ENCODE peak calls at places on chromosomes 3 and 15, in six cellular contexts. I, G, Z, T, Y and X are unnamed samples.

GRCh38 chr3:171446801-171447578 is 13.2 kb downstream of the TNIK start:
- DNase-seq in I (no peak), G (no peak), Z (no peak), T (no peak), Y (no peak), X (no peak)

GRCh38 chr3:27590437-27591320 is 106.5 kb upstream of the SLC4A7 start:
- DNase-seq in I (no peak), G (no peak), Z (no peak), T (no peak), Y (no peak), X (no peak)

GRCh38 chr3:149618151-149619123 is 39.4 kb downstream of the WWTR1 start:
- DNase-seq in I (no peak), G (peak; percentile 36), Z (no peak), T (no peak), Y (no peak), X (peak; percentile 87)

GRCh38 chr15:47750030-47750739 is 32.9 kb downstream of the SEMA6D start:
- DNase-seq in I (no peak), G (no peak), Z (no peak), T (peak; percentile 67), Y (no peak), X (no peak)

GRCh38 chr3:141860766-141861513 is 15.5 kb upstream of the ATP1B3 start:
- DNase-seq in I (no peak), G (no peak), Z (no peak), T (no peak), Y (no peak), X (no peak)

GRCh38 chr3:39156421-39156820 is 3.0 kb upstream of the CSRNP1 start:
- DNase-seq in I (no peak), G (no peak), Z (no peak), T (no peak), Y (no peak), X (no peak)

GRCh38 chr15:78321786-78322185 is 18.4 kb upstream of the CRABP1 start:
- DNase-seq in I (no peak), G (no peak), Z (no peak), T (no peak), Y (no peak), X (no peak)

GRCh38 chr3:58422756-58423324 is 10.8 kb downstream of the PDHB start:
- DNase-seq in I (no peak), G (no peak), Z (no peak), T (no peak), Y (peak; percentile 40), X (no peak)

GRCh38 chr15:60760646-60761504 is 281.9 kb upstream of the ICE2 start:
- DNase-seq in I (no peak), G (no peak), Z (peak; percentile 25), T (no peak), Y (no peak), X (no peak)

GRCh38 chr15:99719096-99719541 is 14.1 kb downstream of the LYSMD4 start:
- DNase-seq in I (no peak), G (no peak), Z (no peak), T (no peak), Y (no peak), X (no peak)

GRCh38 chr15:74141591-74141990 is 11.2 kb downstream of the ISLR2 start:
- DNase-seq in I (no peak), G (no peak), Z (no peak), T (no peak), Y (no peak), X (no peak)

DNA sequence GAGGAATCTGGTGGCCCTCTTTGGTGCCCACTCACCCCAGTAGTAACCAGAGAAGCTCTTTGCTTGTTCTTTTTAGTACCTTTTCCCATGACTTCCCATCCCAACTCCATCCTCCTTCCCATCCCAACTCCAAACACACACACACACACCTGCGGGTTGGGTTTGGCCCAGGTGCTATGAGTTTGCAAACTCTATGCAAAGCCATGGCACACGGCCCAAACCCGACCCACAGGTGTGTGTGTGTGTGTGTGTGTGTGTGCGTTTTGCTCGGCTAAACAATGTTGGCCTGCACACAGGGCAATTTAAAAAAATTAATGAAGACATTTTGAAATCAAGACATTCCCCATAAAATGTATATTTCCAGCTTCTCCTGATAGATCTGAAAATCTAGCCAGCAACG is 103.7 kb upstream of the TLE3 start:
- DNase-seq in I (no peak), G (no peak), Z (no peak), T (no peak), Y (no peak), X (no peak)
- H3K4me1 ChIP-seq in I (peaks cover 2% of the 10 kb centered on the region), G (peaks cover 6% of the 10 kb centered on the region), Z (no peaks in the 10 kb centered on the region), T (peaks cover 10% of the 10 kb centered on the region), Y (peaks cover 25% of the 10 kb centered on the region), X (no peaks in the 10 kb centered on the region)

DNA sequence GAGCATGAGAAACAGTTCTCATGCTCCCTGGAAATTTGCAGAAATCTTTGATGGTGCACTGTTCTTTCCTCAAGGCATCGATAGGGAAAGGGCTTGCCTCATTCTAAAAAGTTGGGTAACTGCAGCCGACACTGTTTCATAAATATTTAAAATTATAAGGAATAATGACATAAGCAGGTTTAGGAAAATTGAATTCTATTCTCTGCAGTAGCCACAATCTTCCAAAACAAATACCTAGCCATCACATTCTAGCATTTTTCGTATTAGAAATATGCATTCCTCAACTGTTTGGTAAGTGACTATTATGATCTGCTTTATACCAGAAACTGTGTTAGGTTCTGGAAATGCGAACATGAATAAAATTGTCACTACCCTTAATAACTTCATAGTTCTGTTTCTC is 499.5 kb upstream of the KCNMB2 start:
- DNase-seq in I (no peak), G (no peak), Z (no peak), T (no peak), Y (no peak), X (no peak)
- H3K4me1 ChIP-seq in I (no peaks in the 10 kb centered on the region), G (peaks cover 10% of the 10 kb centered on the region), Z (no peaks in the 10 kb centered on the region), T (no peaks in the 10 kb centered on the region), Y (no peaks in the 10 kb centered on the region), X (no peaks in the 10 kb centered on the region)

GRCh38 chr3:123449092-123449985 is 449 bp upstream of the ADCY5 start:
- DNase-seq in I (peak; percentile 50), G (no peak), Z (peak; percentile 27), T (no peak), Y (no peak), X (peak; percentile 78)

GRCh38 chr3:123448503-123449091 is at the start of gene ADCY5:
- DNase-seq in I (peak; percentile 35), G (no peak), Z (no peak), T (no peak), Y (no peak), X (peak; percentile 74)

GRCh38 chr3:123449986-123450474 is 1.1 kb upstream of the ADCY5 start:
- DNase-seq in I (peak; percentile 52), G (no peak), Z (no peak), T (no peak), Y (no peak), X (no peak)

GRCh38 chr3:123453675-123454074 is 4.8 kb upstream of the ADCY5 start:
- DNase-seq in I (no peak), G (no peak), Z (no peak), T (no peak), Y (no peak), X (no peak)

DNA sequence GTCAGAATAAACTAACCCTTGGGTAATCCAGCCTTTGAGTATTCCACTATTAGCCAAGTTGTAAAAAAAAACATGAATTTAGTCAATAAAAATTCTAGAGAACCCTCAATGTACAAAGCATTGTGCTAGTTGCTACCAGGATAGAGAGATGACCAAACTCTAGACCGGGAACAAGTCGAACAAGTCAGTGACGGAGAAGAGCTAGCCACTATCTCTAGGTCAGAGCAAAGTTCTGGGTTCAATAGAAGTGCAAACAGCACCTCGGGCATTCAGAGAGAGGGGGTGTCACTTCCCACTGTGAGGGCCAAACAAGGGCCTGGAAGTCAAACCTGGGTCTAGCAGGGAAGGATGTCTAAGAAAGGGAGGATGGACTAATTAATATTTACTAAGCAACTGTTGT is 2.3 kb upstream of the ADCY5 start:
- DNase-seq in I (no peak), G (no peak), Z (no peak), T (no peak), Y (peak; percentile 60), X (no peak)
- H3K4me1 ChIP-seq in I (peaks cover 4% of the 10 kb centered on the region), G (peaks cover 7% of the 10 kb centered on the region), Z (no peaks in the 10 kb centered on the region), T (peaks cover 17% of the 10 kb centered on the region), Y (peaks cover 20% of the 10 kb centered on the region), X (no peaks in the 10 kb centered on the region)

DNA sequence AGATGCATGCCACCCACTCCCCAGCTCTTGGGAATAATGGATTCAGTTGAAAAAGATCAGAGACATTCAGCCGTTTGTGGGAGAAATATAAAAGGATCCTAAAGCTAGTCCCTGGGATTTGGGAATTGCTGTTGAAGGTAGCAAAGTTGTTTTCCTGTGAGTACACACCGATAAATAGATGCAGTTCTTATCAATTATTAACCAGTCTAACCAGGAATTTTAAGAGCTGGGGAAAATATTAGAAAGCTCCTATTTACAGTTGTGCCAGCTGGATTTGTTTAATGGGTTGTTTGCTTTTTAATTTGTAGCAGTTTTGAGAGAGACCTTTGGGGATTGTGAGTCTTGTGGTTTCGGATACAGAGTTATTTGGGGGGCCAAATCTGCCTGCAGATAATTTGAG is 44.2 kb upstream of the SKOR1 start:
- DNase-seq in I (no peak), G (no peak), Z (no peak), T (no peak), Y (no peak), X (no peak)
- H3K4me1 ChIP-seq in I (no peaks in the 10 kb centered on the region), G (no peaks in the 10 kb centered on the region), Z (peaks cover 5% of the 10 kb centered on the region), T (no peaks in the 10 kb centered on the region), Y (no peaks in the 10 kb centered on the region), X (no peaks in the 10 kb centered on the region)

GRCh38 chr3:129618186-129618820 is 11.8 kb upstream of the PLXND1 start:
- DNase-seq in I (no peak), G (no peak), Z (no peak), T (no peak), Y (no peak), X (peak; percentile 65)
- H3K4me1 ChIP-seq in I (peaks cover 12% of the 10 kb centered on the region), G (peaks cover 35% of the 10 kb centered on the region), Z (no peaks in the 10 kb centered on the region), T (peaks cover 26% of the 10 kb centered on the region), Y (peaks cover 91% of the 10 kb centered on the region), X (no peaks in the 10 kb centered on the region)

DNA sequence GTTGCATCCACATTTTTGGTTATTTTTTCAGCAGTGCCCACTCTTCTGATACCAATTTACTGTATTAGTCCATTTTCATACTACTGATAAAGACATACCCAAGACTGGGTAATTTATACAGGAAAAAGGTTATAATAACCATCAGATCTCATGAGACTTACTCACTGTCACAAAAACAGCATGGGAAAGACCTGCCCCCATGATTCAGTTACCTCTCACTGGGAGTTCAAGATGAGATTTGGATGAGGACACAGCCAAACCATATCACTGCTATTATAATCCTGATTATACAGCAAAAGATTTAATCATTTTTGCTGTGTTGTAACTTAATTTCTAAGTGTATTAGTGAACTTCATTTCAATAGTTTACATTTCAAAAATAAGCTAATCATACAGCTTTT is 6.6 kb downstream of the ZBED2 start:
- DNase-seq in I (no peak), G (no peak), Z (no peak), T (no peak), Y (no peak), X (no peak)
- H3K4me1 ChIP-seq in I (no peaks in the 10 kb centered on the region), G (no peaks in the 10 kb centered on the region), Z (peaks cover 8% of the 10 kb centered on the region), T (peaks cover 42% of the 10 kb centered on the region), Y (no peaks in the 10 kb centered on the region), X (no peaks in the 10 kb centered on the region)